ENCODE peak calls at places on chromosomes 1 and 21, in five cellular contexts. B is mammary epithelial cell, X is GM23338, C is neural progenitor cell, D is A549. L is an unnamed sample. For H3K4me1, the result is how much of the 10 kb centered on the place peaks cover.

GRCh38 chr1:160708118-160708517 is 3.5 kb downstream of the CD48 start:
- DNase-seq in B (no peak), X (no peak), C (no peak), D (no peak), L (no peak)

GRCh38 chr1:153799566-153800465 is 24.6 kb downstream of the SLC27A3 start:
- DNase-seq in B (no peak), X (no peak), C (no peak), D (no peak), L (peak)

GRCh38 chr1:206832352-206832751 is 33.1 kb upstream of the IL20 start:
- DNase-seq in B (no peak), X (no peak), C (no peak), D (no peak), L (no peak)

GRCh38 chr1:174800221-174800791 is 199.4 kb upstream of the CACYBP start:
- DNase-seq in B (peak), X (peak), C (peak), D (no peak), L (peak)

GRCh38 chr1:208093754-208094719 is 150.1 kb downstream of the PLXNA2 start:
- DNase-seq in B (peak), X (peak), C (peak), D (peak), L (peak)

GRCh38 chr1:46512135-46512791 is 22.6 kb downstream of the DMBX1 start:
- DNase-seq in B (no peak), X (no peak), C (no peak), D (no peak), L (no peak)

GRCh38 chr21:30166171-30166570 is 434 bp downstream of the CLDN17 start:
- DNase-seq in B (no peak), X (no peak), C (no peak), D (no peak), L (no peak)

GRCh38 chr1:93738926-93739325 is 57.3 kb upstream of the BCAR3 start:
- DNase-seq in B (no peak), X (no peak), C (no peak), D (no peak), L (no peak)

GRCh38 chr1:62311473-62311943 is 7.7 kb downstream of the KANK4 start:
- DNase-seq in B (no peak), X (no peak), C (peak), D (no peak), L (no peak)

GRCh38 chr1:2174348-2175054 is 20.1 kb downstream of the FAAP20 start:
- DNase-seq in B (peak), X (peak), C (peak), D (peak), L (peak)

GRCh38 chr21:37769656-37770055 is 146.6 kb downstream of the KCNJ6 start:
- DNase-seq in B (no peak), X (no peak), C (peak), D (no peak), L (no peak)

GRCh38 chr1:200710166-200710565 is 28.5 kb upstream of the CAMSAP2 start:
- DNase-seq in B (no peak), X (no peak), C (no peak), D (no peak), L (no peak)

GRCh38 chr1:241639653-241640148 is 468 bp downstream of the CHML start:
- DNase-seq in B (peak), X (peak), C (peak), D (peak), L (peak)

GRCh38 chr1:233443040-233443439 is 115.5 kb downstream of the MAP3K21 start:
- DNase-seq in B (peak), X (no peak), C (no peak), D (peak), L (no peak)

GRCh38 chr1:205488074-205488723 is 16.3 kb upstream of the CDK18 start:
- DNase-seq in B (peak), X (peak), C (peak), D (peak), L (peak)

GRCh38 chr1:206631085-206631509 is 4.2 kb upstream of the DYRK3 start:
- DNase-seq in B (peak), X (peak), C (peak), D (peak), L (peak)

GRCh38 chr1:59116920-59117542 is 179.9 kb upstream of the FGGY start:
- DNase-seq in B (no peak), X (peak), C (peak), D (no peak), L (no peak)

GRCh38 chr1:33455537-33456301 is 16.7 kb upstream of the ZSCAN20 start:
- DNase-seq in B (peak), X (peak), C (peak), D (peak), L (no peak)

GRCh38 chr1:25519624-25520023 is 23.8 kb upstream of the LDLRAP1 start:
- DNase-seq in B (peak), X (no peak), C (no peak), D (no peak), L (no peak)

GRCh38 chr1:179190861-179191260 is 38.6 kb downstream of the ABL2 start:
- DNase-seq in B (no peak), X (peak), C (no peak), D (no peak), L (no peak)

GRCh38 chr21:44741921-44742320 is 30.5 kb upstream of the TSPEAR start:
- DNase-seq in B (no peak), X (no peak), C (no peak), D (no peak), L (no peak)

GRCh38 chr1:53327183-53327941 is 508 bp downstream of the LRP8 start:
- DNase-seq in B (peak), X (peak), C (peak), D (peak), L (peak)

GRCh38 chr1:216521477-216521876 is 98.2 kb upstream of the USH2A start:
- DNase-seq in B (no peak), X (no peak), C (no peak), D (no peak), L (no peak)

GRCh38 chr1:177346960-177347359 is 176.2 kb downstream of the BRINP2 start:
- DNase-seq in B (no peak), X (no peak), C (no peak), D (no peak), L (no peak)

GRCh38 chr1:219927956-219928790 is at the start of gene SLC30A10:
- DNase-seq in B (peak), X (peak), C (peak), D (peak), L (peak)

GRCh38 chr1:31644560-31645273 is at the start of gene PEF1:
- DNase-seq in B (peak), X (peak), C (peak), D (peak), L (peak)
- H3K4me1 ChIP-seq in B (under half), X (under half), C (under half), D (under half), L (under half)

GRCh38 chr1:61271412-61271789 is 189.0 kb downstream of the NFIA start:
- DNase-seq in B (no peak), X (no peak), C (peak), D (no peak), L (no peak)
- H3K4me1 ChIP-seq in B (under half), X (under half), C (under half), D (under half), L (under half)

GRCh38 chr1:19606817-19607706 is 37.0 kb upstream of the NBL1 start:
- DNase-seq in B (no peak), X (no peak), C (no peak), D (no peak), L (no peak)

GRCh38 chr1:19605884-19606442 is 38.1 kb upstream of the NBL1 start:
- DNase-seq in B (no peak), X (no peak), C (no peak), D (no peak), L (no peak)

GRCh38 chr1:19597463-19598309 is 46.4 kb upstream of the NBL1 start:
- DNase-seq in B (peak), X (peak), C (no peak), D (peak), L (no peak)

GRCh38 chr1:19599810-19600209 is 44.3 kb upstream of the NBL1 start:
- DNase-seq in B (no peak), X (no peak), C (no peak), D (no peak), L (no peak)

DNA sequence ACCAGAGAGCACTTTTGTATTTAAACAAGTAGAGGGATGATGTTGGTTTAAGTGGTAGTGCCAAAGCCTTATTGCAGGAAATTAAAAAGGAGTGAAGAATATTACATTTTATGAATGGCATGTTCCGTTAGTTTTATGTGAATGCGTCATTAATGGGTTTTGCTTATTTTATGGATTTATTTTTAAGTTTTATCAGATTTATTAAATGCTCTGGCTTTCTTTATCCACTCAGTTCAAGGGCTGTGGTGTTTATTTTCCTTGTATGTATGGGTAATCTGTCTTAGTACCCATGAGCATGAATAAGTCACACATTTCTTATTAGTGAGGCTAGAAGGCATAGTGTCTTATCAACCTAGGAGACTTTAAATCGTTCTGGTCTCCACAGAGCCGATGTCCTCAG is 41.6 kb upstream of the NBL1 start:
- DNase-seq in B (no peak), X (no peak), C (no peak), D (no peak), L (no peak)
- H3K4me1 ChIP-seq in B (under half), X (under half), C (under half), D (under half), L (under half)

DNA sequence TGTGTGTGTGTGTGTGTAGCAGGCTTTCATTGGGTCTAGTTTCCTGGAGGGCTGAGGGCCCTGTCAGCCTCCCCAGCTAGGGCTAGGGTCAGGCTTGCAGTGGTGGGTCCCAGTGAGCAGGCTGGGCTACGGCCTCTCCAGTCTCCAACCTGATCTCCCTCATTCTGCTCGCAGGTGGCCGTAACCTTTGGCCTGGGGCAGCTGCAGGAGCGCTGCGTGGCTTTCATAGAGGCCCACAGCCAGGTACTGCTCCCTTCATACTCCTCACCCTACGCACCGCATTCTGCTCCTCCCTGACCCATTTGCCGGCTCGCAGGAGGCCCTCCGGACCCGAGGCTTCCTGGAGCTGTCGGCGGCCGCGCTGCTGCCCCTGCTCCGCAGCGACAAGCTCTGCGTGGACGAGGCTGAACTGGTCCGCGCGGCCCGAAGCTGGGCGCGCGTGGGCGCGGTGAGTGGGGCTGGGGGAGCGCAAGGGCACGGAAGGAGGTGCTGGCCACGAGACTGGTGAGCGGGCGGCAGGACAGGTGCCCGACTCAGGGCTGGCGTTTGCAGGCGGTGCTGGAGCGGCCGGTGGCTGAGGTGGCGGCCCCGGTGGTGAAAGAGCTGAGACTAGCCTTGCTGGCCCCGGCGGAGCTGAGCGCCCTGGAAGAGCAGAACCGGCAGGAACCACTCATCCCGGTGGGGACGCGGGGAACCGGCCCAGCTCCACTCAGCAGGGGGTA is 4.7 kb downstream of the BTBD19 start:
- DNase-seq in B (no peak), X (no peak), C (no peak), D (no peak), L (peak)
- H3K4me1 ChIP-seq in B (half or more), X (under half), C (under half), D (half or more), L (under half)